ENCODE peak calls at places on chromosome 20, in six cellular contexts. S is B cell; C is GM13977; F is ovary; O is CD4-positive, alpha-beta T cell; P is fibroblast of pulmonary artery. A is an unnamed sample.

GRCh38 chr20:62314711-62315302 is 12.0 kb downstream of the ADRM1 start:
- DNase-seq in S (no peak), C (no peak), F (no peak), O (no peak), P (no peak), A (no peak)

GRCh38 chr20:50686767-50687266 is 4.5 kb downstream of the RIPOR3 start:
- DNase-seq in S (no peak), C (no peak), F (no peak), O (no peak), P (no peak), A (no peak)

GRCh38 chr20:25239387-25240370 is 8.2 kb upstream of the PYGB start:
- DNase-seq in S (no peak), C (no peak), F (no peak), O (no peak), P (no peak), A (no peak)

GRCh38 chr20:63092660-63093215 is 86.0 kb upstream of the BHLHE23 start:
- DNase-seq in S (no peak), C (no peak), F (no peak), O (peak), P (no peak), A (no peak)

GRCh38 chr20:9928955-9929354 is 90.1 kb upstream of the PAK5 start:
- DNase-seq in S (no peak), C (no peak), F (no peak), O (no peak), P (no peak), A (no peak)

GRCh38 chr20:17643531-17644188 is 38.4 kb downstream of the RRBP1 start:
- DNase-seq in S (no peak), C (no peak), F (no peak), O (no peak), P (no peak), A (no peak)

GRCh38 chr20:61436268-61436667 is 184.2 kb downstream of the CDH4 start:
- DNase-seq in S (no peak), C (no peak), F (no peak), O (no peak), P (peak), A (no peak)

GRCh38 chr20:5535211-5535756 is 214.9 kb upstream of the SHLD1 start:
- DNase-seq in S (no peak), C (no peak), F (no peak), O (no peak), P (peak), A (no peak)

GRCh38 chr20:64146936-64147451 is 17.3 kb upstream of the MYT1 start:
- DNase-seq in S (peak), C (no peak), F (no peak), O (no peak), P (no peak), A (no peak)

GRCh38 chr20:25533920-25534700 is 51.2 kb downstream of the NINL start:
- DNase-seq in S (no peak), C (no peak), F (no peak), O (no peak), P (no peak), A (no peak)

GRCh38 chr20:63118303-63118670 is 97.6 kb downstream of the YTHDF1 start:
- DNase-seq in S (no peak), C (no peak), F (no peak), O (no peak), P (no peak), A (no peak)

DNA sequence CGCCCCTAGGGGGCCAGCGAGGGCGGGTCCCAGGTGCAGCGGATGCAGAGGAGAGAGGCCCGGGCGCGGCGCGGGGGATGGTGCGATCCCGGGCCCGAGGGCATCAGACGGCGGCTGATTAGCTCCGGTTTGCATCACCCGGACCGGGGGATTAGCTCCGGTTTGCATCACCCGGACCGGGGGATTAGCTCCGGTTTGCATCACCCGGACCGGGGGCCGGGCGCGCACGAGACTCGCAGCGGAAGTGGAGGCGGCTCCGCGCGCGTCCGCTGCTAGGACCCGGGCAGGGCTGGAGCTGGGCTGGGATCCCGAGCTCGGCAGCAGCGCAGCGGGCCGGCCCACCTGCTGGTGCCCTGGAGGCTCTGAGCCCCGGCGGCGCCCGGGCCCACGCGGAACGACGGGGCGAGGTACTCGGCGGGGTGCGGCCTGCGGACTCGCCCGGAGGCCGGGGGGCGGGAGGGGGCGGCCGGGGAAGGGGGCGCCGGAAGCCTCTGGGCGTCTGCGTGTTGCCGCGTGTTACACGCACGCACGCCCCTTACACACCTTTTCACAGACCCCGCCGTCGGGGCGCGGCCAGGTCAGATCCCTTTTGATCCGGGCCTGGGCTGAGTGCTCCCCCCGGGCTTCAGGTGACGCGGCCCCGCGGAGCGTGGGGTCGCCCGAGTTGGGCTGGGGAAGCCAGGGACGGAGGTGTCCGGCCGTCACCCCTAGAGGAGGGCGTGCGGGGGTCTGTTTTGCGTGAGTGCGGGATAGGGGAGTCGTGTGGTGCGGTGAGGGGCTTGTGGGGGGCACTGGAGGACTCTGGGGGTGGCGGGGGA is 412 bp downstream of the TRIB3 start:
- DNase-seq in S (peak), C (peak), F (peak), O (peak), P (peak), A (no peak)
- TF ChIP-seq CTCF in S (no peak), C (no peak), F (no peak), O (no peak), P (peak), A (no peak)

DNA sequence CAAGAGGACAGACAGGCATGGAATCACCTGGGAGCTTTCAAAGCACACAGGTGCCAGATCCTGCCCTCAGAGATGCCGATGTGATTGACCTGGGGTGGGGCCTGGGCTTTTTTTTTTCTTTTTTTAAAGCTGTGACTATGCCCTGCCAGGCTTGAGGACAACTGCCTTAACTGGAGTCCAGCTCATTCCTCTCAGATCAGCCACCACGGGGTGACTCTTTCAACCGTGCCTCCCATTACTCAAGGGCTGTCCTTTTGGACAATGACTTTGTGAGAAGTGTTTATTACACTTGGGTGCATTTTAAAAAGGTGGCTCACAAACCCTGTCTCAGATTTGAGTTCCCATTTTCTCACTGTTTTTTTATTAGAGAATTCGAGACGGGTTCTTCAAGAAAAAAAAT is 57.1 kb upstream of the RALY start:
- DNase-seq in S (no peak), C (no peak), F (no peak), O (no peak), P (no peak), A (no peak)
- TF ChIP-seq CTCF in S (no peak), C (no peak), F (no peak), O (no peak), P (no peak), A (no peak)

GRCh38 chr20:7161690-7162089 is 394.2 kb downstream of the BMP2 start:
- DNase-seq in S (no peak), C (no peak), F (no peak), O (no peak), P (peak), A (no peak)
- TF ChIP-seq CTCF in S (no peak), C (peak), F (no peak), O (no peak), P (peak), A (no peak)

DNA sequence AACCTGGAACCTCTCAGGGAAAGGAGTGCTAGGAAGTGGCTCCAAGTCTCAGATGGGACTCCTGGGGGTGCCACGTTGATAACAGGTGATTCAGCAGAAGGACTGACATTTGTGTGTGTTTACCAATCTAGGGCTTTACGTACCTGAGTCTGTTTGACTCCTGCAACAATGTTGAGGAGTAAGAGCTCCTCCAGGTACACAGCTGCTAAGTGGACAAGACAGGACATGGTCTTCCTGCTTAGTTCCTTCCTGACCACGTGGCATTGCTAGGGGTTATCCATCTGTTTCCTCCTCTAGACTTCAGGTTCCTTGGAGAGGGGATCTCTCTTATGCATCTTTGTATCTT is 164.5 kb upstream of the SLC24A3 start:
- DNase-seq in S (no peak), C (no peak), F (no peak), O (no peak), P (no peak), A (no peak)
- TF ChIP-seq CTCF in S (no peak), C (no peak), F (no peak), O (no peak), P (no peak), A (no peak)

GRCh38 chr20:60046860-60047259 is 88.6 kb downstream of the CDH26 start:
- DNase-seq in S (no peak), C (no peak), F (no peak), O (no peak), P (no peak), A (no peak)
- TF ChIP-seq CTCF in S (no peak), C (no peak), F (no peak), O (no peak), P (no peak), A (no peak)

DNA sequence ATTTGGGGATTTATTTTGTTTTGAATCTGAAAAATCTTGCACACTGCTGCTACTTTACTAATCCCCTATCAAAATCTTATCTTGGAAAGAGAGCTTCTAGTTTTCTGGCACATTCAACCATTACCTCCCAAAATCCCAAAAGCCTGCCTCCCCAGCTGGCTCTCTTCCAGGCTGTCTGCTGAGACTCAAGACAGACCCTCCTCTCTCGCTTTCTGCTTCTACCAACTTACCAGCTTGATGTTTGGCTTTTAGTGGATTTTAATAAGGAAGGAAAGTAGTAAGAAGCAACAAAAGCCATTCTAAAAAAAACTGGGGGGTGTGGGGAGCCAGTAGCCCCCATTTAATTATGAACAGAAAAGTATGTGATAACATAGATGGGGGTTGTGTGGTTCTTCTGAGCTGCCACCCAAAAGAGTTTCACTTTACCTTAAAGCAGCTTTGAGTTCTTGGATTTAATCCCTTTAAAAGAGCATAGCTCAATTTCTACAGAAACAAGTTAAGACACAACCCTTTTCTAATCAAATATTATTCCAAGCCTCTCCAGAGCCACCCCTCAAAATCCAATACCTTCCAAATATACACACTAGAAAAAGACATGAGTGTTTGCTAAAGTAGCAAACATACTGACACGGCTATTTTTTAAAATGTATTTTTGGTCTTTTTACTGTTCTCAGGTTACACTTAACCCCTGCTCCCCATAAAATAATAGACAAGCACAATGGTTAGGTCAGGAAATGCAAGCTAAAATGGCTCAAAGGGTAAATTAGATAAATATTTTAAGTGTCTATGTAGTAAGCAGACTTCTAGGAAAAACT is 71.7 kb downstream of the ATP9A start:
- DNase-seq in S (no peak), C (no peak), F (no peak), O (no peak), P (peak), A (no peak)
- TF ChIP-seq CTCF in S (no peak), C (no peak), F (no peak), O (no peak), P (no peak), A (no peak)

GRCh38 chr20:1434571-1435336 is 31.9 kb downstream of the NSFL1C start:
- DNase-seq in S (peak), C (peak), F (no peak), O (no peak), P (peak), A (no peak)

GRCh38 chr20:1438361-1438760 is 28.3 kb downstream of the NSFL1C start:
- DNase-seq in S (no peak), C (no peak), F (no peak), O (no peak), P (no peak), A (no peak)

GRCh38 chr20:1435337-1435699 is 31.3 kb downstream of the NSFL1C start:
- DNase-seq in S (no peak), C (no peak), F (no peak), O (no peak), P (no peak), A (no peak)

GRCh38 chr20:1440024-1440423 is 26.6 kb downstream of the NSFL1C start:
- DNase-seq in S (no peak), C (no peak), F (no peak), O (no peak), P (peak), A (no peak)

GRCh38 chr20:1437222-1437904 is 29.3 kb downstream of the NSFL1C start:
- DNase-seq in S (peak), C (peak), F (peak), O (peak), P (peak), A (peak)
- TF ChIP-seq CTCF in S (peak), C (peak), F (peak), O (peak), P (peak), A (no peak)

A was measured in omental fat pad.